ENCODE peak calls at places on chromosomes 11 and 22, in ten cellular contexts. X is Karpas-422; B is uterus; T is dorsolateral prefrontal cortex; Y is body of pancreas; N is heart left ventricle; P is CD8-positive, alpha-beta T cell; A is suprapubic skin; E is right lobe of liver; K is Peyer's patch. Z is an unnamed sample.

GRCh38 chr11:95442531-95443050 is 211.6 kb upstream of the SESN3 start:
- DNase-seq in E (no peak), K (no peak), A (no peak), Y (no peak), T (no peak), X (no peak), B (no peak), N (no peak), P (no peak), Z (no peak)

GRCh38 chr22:39246690-39247332 is 2.0 kb upstream of the PDGFB start:
- DNase-seq in N (no peak), X (no peak), B (no peak), P (no peak), A (no peak), Y (no peak), E (no peak), K (no peak), T (no peak), Z (no peak)

GRCh38 chr11:33530824-33531223 is 169.8 kb downstream of the C11orf91 start:
- DNase-seq in E (no peak), T (no peak), N (no peak), Y (no peak), A (no peak), K (no peak), X (no peak), B (no peak), P (no peak), Z (no peak)

GRCh38 chr11:90717522-90717921 is 494.7 kb upstream of the CHORDC1 start:
- DNase-seq in E (no peak), N (no peak), B (no peak), X (no peak), K (no peak), Y (no peak), A (no peak), T (no peak), P (no peak), Z (no peak)

GRCh38 chr22:25966448-25966913 is 202.8 kb upstream of the SEZ6L start:
- DNase-seq in X (no peak), B (no peak), P (no peak), Y (no peak), K (no peak), A (no peak), N (no peak), T (no peak), E (no peak), Z (no peak)

GRCh38 chr22:47316020-47316419 is 553.6 kb downstream of the TBC1D22A start:
- DNase-seq in E (no peak), B (no peak), K (no peak), N (no peak), T (no peak), X (no peak), P (no peak), Y (no peak), A (no peak), Z (no peak)

GRCh38 chr11:71449596-71449995 is 1.4 kb upstream of the DHCR7 start:
- DNase-seq in X (no peak), K (no peak), T (no peak), Y (no peak), E (peak), P (no peak), A (no peak), N (no peak), B (no peak), Z (no peak)

GRCh38 chr22:50001388-50002231 is 11.0 kb downstream of the IL17REL start:
- DNase-seq in T (no peak), Y (no peak), K (no peak), E (no peak), B (no peak), X (no peak), N (no peak), A (no peak), P (no peak), Z (no peak)

DNA sequence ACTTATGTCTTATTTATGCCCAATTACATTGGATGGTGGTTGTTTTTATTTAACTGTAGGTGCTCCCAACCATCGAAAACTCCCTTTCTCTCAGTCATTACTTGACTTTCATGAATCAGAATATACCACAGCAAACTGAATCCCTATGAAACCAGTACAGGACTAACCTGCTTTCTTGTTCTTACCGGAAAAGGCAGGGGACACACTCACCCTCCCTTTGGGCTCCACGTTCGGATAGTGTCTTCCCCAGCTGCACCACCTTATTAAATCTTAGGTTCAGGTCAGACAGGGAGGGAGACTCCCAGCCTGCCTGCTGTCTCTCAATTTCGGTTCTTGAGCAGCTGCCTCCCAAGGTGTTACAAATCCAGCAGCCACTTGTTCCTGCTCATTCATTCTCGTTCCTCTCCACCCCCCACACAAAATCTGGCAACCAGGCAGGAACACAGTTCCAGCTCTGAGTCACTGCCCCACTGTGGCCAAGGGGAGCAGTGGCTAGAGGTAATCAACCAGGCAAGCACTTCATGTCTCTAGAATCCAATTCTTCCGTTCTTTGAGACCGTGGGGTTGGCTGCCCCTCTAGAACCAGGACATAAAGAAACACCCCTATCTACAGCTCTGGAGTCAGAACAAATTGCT is 133.0 kb downstream of the PLEKHA7 start:
- DNase-seq in T (no peak), E (no peak), B (no peak), A (no peak), Y (peak), K (no peak), P (no peak), N (peak), X (peak), Z (no peak)
- H3K4me3 ChIP-seq in T (no peak), E (no peak), B (no peak), A (no peak), Y (no peak), K (no peak), P (no peak), N (no peak), X (no peak), Z (no peak)

GRCh38 chr22:17783317-17783716 is 9.0 kb upstream of the BID start:
- DNase-seq in B (no peak), K (no peak), E (no peak), Y (no peak), T (no peak), P (no peak), X (no peak), N (no peak), A (no peak), Z (no peak)
- H3K27ac ChIP-seq in B (no peak), K (no peak), E (no peak), Y (no peak), T (no peak), P (no peak), X (no peak), N (no peak), A (no peak), Z (no peak)

GRCh38 chr11:92911478-92911877 is 58.0 kb upstream of the MTNR1B start:
- DNase-seq in Y (no peak), N (no peak), X (no peak), A (no peak), P (no peak), E (no peak), T (no peak), B (no peak), K (no peak), Z (no peak)
- H3K4me3 ChIP-seq in Y (no peak), N (no peak), X (no peak), A (no peak), P (no peak), E (no peak), T (no peak), B (no peak), K (no peak), Z (no peak)

DNA sequence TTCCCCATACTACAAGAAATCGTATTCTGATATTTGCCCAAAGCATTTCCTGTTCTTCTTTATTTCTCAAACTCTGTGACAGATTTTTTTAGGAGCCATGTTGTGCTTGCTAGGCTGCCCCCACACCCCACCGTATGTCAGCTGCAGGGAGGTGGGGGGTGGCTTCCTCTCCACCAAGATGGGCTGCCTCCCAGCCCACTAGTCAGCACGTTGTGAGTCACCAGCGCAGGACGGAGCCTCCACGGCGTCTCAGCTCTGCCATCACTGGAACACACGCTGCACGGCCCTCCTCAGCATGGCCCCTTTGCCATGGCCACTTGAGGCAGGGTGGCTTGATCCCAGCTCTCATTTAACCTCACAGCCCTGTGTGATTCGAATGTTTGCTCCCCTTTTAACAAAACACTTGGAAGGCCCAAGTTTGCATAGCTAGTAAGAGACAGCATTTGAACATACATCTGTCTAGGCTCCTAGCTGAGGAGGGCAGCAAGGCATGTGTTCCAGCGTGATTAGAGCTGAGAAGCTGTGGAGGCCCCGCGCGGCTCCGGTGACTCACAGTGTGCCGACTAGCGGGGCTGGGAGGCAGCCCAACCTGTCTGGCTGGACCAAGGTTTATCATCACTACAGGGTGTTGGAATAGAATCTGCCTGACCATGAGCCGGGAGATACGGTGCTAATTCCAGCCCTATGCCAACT is 180.7 kb upstream of the NCAM1 start:
- DNase-seq in P (no peak), N (peak), T (no peak), A (no peak), B (peak), K (no peak), Y (no peak), E (no peak), X (no peak), Z (no peak)
- H3K27ac ChIP-seq in P (no peak), N (peak), T (peak), A (no peak), B (no peak), K (no peak), Y (no peak), E (no peak), X (no peak), Z (no peak)

GRCh38 chr22:42073568-42074152 is 388 bp upstream of the PHETA2 start:
- DNase-seq in Y (no peak), P (no peak), B (no peak), N (no peak), E (no peak), A (peak), T (no peak), K (no peak), X (no peak), Z (no peak)

GRCh38 chr22:42072606-42073330 is 1.3 kb upstream of the PHETA2 start:
- DNase-seq in P (no peak), N (peak), Y (no peak), X (no peak), E (no peak), A (peak), T (no peak), K (no peak), B (no peak), Z (no peak)

GRCh38 chr22:42074153-42074750 is at the start of gene PHETA2:
- DNase-seq in P (peak), A (peak), K (peak), N (peak), T (no peak), X (no peak), E (no peak), Y (peak), B (peak), Z (no peak)

GRCh38 chr22:42075277-42075676 is 1.2 kb downstream of the PHETA2 start:
- DNase-seq in P (no peak), Y (no peak), B (no peak), A (peak), T (no peak), N (no peak), K (no peak), X (no peak), E (no peak), Z (no peak)

DNA sequence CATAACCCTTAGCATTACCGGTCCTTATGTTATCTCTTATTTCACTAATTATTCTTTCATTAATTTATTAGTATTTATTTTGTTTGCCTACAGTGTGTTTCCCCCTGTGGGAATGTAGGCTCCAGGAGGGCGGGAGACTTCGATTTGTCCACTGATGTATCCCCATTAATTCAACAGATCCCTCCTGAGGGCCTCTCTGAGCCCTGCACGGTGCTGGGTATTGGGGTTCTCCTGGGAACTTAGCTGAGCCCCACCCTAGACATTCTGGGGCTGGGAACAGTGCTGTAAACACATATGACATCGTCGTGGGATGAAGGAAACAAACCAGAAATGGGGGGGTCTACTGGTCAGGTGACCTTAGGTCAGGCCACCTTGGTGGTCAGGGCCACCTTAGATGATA is 798 bp downstream of the PHETA2 start:
- DNase-seq in N (no peak), B (no peak), E (no peak), P (no peak), X (no peak), Y (no peak), K (no peak), A (peak), T (no peak), Z (no peak)
- H3K4me3 ChIP-seq in N (peak), B (peak), E (peak), P (peak), X (no peak), Y (peak), K (peak), A (peak), T (peak), Z (no peak)

DNA sequence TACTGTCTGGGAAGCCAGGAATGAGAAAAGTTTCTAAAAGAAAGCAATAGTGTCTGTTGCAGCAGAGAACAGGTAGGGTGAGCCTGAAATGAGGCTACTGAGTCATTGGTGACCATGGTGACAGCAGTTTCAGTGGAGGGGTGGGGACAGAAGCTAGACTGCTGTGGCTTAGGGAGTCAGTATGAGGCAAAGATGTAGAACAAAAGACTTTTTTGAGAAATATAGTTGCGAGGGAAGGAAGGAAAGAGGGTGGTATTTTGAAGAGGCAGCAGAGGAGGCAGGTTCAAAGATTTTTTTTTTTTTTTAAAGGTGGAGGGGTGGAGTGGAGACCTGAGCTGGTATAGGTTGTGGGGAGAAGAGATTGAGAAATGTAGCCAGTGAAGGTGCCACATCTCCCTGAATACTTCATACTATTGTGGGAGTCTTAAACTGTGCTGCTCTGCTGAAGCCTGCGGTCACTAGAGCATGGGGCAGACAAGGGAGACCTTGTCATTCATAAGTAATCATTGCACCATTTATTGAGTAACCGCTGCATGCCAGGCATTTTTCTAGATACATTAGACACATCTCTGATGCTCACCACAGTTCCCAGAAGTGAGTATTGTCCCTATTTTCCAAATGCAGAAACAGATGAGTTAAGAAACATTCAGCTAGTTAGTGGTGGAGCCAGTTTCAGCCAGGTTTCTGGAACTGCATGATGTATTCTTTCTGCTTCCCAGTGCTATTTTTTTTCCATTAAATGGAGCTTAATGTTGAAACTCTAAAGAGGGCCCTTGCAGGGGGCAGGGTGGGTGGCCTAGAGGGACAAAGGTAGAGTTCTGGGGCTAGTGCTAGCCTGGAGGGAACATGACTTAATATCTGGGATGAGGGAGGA is 49.9 kb downstream of the STIM1 start:
- DNase-seq in A (no peak), E (no peak), K (no peak), B (no peak), N (no peak), T (no peak), X (no peak), Y (no peak), P (peak), Z (no peak)
- H3K27ac ChIP-seq in A (peak), E (peak), K (no peak), B (peak), N (no peak), T (no peak), X (no peak), Y (peak), P (peak), Z (no peak)

DNA sequence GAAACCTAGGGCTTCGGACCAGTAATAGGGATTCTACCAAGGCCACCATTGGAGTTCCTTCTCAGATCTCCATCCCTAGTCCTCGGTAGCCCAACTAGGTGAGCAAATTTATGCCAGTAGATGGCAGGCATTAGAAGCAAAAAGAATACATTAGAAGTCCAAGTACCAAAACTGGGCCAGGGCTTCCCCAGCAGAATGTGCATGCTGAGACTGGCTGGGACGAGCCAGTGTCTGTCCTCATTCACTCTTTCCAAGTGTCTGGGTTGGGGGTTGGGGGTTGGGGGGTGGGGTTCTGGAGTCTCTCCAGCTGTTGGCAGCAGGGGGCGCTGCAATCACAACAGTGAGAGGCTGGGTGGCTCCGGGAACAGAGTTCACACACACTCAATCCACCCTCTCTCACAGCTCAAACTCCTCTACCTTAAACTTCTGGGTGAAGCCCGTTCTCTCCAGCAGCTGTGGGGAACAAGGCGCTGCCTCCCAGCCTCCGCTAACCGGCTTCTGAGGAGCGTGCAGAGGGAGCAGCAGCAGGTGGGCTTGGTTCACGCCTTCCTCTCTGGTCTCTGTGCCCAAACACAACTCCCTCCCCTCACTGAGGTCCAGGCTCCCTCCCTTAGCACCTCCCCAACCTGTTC is 57.5 kb downstream of the BTG4 start:
- DNase-seq in K (no peak), P (peak), A (peak), Y (no peak), X (peak), B (no peak), N (no peak), T (peak), E (no peak), Z (no peak)
- H3K4me3 ChIP-seq in K (no peak), P (no peak), A (no peak), Y (no peak), X (no peak), B (no peak), N (no peak), T (no peak), E (no peak), Z (peak)

Z was measured in iPS DF 6.9.